ENCODE peak calls at places on chromosomes 12 and 14, in four cellular contexts. One of them, this sample, is unnamed.

GRCh38 chr14:96162265-96162664 is 42.4 kb upstream of the BDKRB2 start:
- DNase-seq in suprapubic skin: peak; percentile 15
- DNase-seq in body of pancreas: no peak
- DNase-seq in adrenal gland: no peak
- DNase-seq in this sample: peak; percentile 25

GRCh38 chr14:75578099-75578785 is at the start of gene FLVCR2:
- DNase-seq in suprapubic skin: peak; percentile 88
- DNase-seq in body of pancreas: peak; percentile 85
- DNase-seq in adrenal gland: peak; percentile 93
- DNase-seq in this sample: peak; percentile 91

GRCh38 chr14:90663680-90664079 is 152.6 kb downstream of the TTC7B start:
- DNase-seq in suprapubic skin: no peak
- DNase-seq in body of pancreas: no peak
- DNase-seq in adrenal gland: no peak
- DNase-seq in this sample: no peak

GRCh38 chr14:99273025-99273723 is 1.2 kb upstream of the BCL11B start:
- DNase-seq in suprapubic skin: peak; percentile 82
- DNase-seq in body of pancreas: no peak
- DNase-seq in adrenal gland: peak; percentile 38
- DNase-seq in this sample: peak; percentile 79

GRCh38 chr12:20757-21156 is 45.8 kb upstream of the IQSEC3 start:
- DNase-seq in suprapubic skin: peak; percentile 21
- DNase-seq in body of pancreas: no peak
- DNase-seq in adrenal gland: no peak
- DNase-seq in this sample: no peak

GRCh38 chr14:53148612-53149202 is 4.4 kb downstream of the DDHD1 start:
- DNase-seq in suprapubic skin: no peak
- DNase-seq in body of pancreas: no peak
- DNase-seq in adrenal gland: no peak
- DNase-seq in this sample: no peak

GRCh38 chr14:55957950-55958349 is 160.3 kb upstream of the PELI2 start:
- DNase-seq in suprapubic skin: no peak
- DNase-seq in body of pancreas: no peak
- DNase-seq in adrenal gland: no peak
- DNase-seq in this sample: no peak

GRCh38 chr12:92866418-92866817 is 62.7 kb downstream of the EEA1 start:
- DNase-seq in suprapubic skin: no peak
- DNase-seq in body of pancreas: no peak
- DNase-seq in adrenal gland: no peak
- DNase-seq in this sample: no peak

GRCh38 chr12:8951744-8952143 is 2.3 kb upstream of the M6PR start:
- DNase-seq in suprapubic skin: no peak
- DNase-seq in body of pancreas: no peak
- DNase-seq in adrenal gland: no peak
- DNase-seq in this sample: no peak

GRCh38 chr12:132556801-132557200 is 53.6 kb downstream of the LRCOL1 start:
- DNase-seq in suprapubic skin: no peak
- DNase-seq in body of pancreas: no peak
- DNase-seq in adrenal gland: no peak
- DNase-seq in this sample: no peak

GRCh38 chr14:63650336-63650952 is 8.8 kb upstream of the WDR89 start:
- DNase-seq in suprapubic skin: no peak
- DNase-seq in body of pancreas: peak; percentile 68
- DNase-seq in adrenal gland: no peak
- DNase-seq in this sample: no peak

GRCh38 chr12:116434155-116435065 is 124.8 kb upstream of the MAP1LC3B2 start:
- DNase-seq in suprapubic skin: peak; percentile 93
- DNase-seq in body of pancreas: peak; percentile 76
- DNase-seq in adrenal gland: peak; percentile 65
- DNase-seq in this sample: peak; percentile 62

GRCh38 chr12:84986586-84986985 is 49.5 kb downstream of the TSPAN19 start:
- DNase-seq in suprapubic skin: no peak
- DNase-seq in body of pancreas: no peak
- DNase-seq in adrenal gland: no peak
- DNase-seq in this sample: no peak

GRCh38 chr12:21962236-21962635 is 21.0 kb upstream of the ABCC9 start:
- DNase-seq in suprapubic skin: no peak
- DNase-seq in body of pancreas: no peak
- DNase-seq in adrenal gland: no peak
- DNase-seq in this sample: no peak

GRCh38 chr12:107435520-107435919 is 250.1 kb upstream of the PWP1 start:
- DNase-seq in suprapubic skin: no peak
- DNase-seq in body of pancreas: no peak
- DNase-seq in adrenal gland: no peak
- DNase-seq in this sample: no peak

GRCh38 chr12:108575199-108575912 is 13.0 kb downstream of the ISCU start:
- DNase-seq in suprapubic skin: no peak
- DNase-seq in body of pancreas: no peak
- DNase-seq in adrenal gland: no peak
- DNase-seq in this sample: peak; percentile 13

GRCh38 chr12:79983492-79983891 is 48.6 kb upstream of the PPP1R12A start:
- DNase-seq in suprapubic skin: no peak
- DNase-seq in body of pancreas: no peak
- DNase-seq in adrenal gland: no peak
- DNase-seq in this sample: no peak

GRCh38 chr14:101123639-101124525 is 220.4 kb upstream of the RTL1 start:
- DNase-seq in suprapubic skin: no peak
- DNase-seq in body of pancreas: no peak
- DNase-seq in adrenal gland: no peak
- DNase-seq in this sample: peak; percentile 29

GRCh38 chr14:24364841-24365240 is 3.1 kb upstream of the NFATC4 start:
- DNase-seq in suprapubic skin: no peak
- DNase-seq in body of pancreas: no peak
- DNase-seq in adrenal gland: no peak
- DNase-seq in this sample: no peak

GRCh38 chr12:5063149-5063548 is 19.5 kb downstream of the KCNA5 start:
- DNase-seq in suprapubic skin: no peak
- DNase-seq in body of pancreas: no peak
- DNase-seq in adrenal gland: no peak
- DNase-seq in this sample: no peak

GRCh38 chr12:34341362-34341733 is 319.1 kb downstream of the ALG10 start:
- DNase-seq in suprapubic skin: no peak
- DNase-seq in body of pancreas: no peak
- DNase-seq in adrenal gland: no peak
- DNase-seq in this sample: no peak

GRCh38 chr12:34343766-34344165 is 321.5 kb downstream of the ALG10 start:
- DNase-seq in suprapubic skin: no peak
- DNase-seq in body of pancreas: no peak
- DNase-seq in adrenal gland: no peak
- DNase-seq in this sample: no peak

GRCh38 chr12:34342048-34342447 is 319.8 kb downstream of the ALG10 start:
- DNase-seq in suprapubic skin: no peak
- DNase-seq in body of pancreas: no peak
- DNase-seq in adrenal gland: no peak
- DNase-seq in this sample: no peak

GRCh38 chr12:34344851-34345522 is 322.7 kb downstream of the ALG10 start:
- DNase-seq in suprapubic skin: no peak
- DNase-seq in body of pancreas: no peak
- DNase-seq in adrenal gland: no peak
- DNase-seq in this sample: no peak

GRCh38 chr12:34343345-34343744 is 321.0 kb downstream of the ALG10 start:
- DNase-seq in suprapubic skin: no peak
- DNase-seq in body of pancreas: no peak
- DNase-seq in adrenal gland: no peak
- DNase-seq in this sample: no peak
- H3K9me3 ChIP-seq in suprapubic skin: peaks cover 36% of the 10 kb centered on the region
- H3K9me3 ChIP-seq in body of pancreas: peaks cover 19% of the 10 kb centered on the region
- H3K9me3 ChIP-seq in adrenal gland: no peaks in the 10 kb centered on the region
- H3K9me3 ChIP-seq in this sample: peaks cover 39% of the 10 kb centered on the region

DNA sequence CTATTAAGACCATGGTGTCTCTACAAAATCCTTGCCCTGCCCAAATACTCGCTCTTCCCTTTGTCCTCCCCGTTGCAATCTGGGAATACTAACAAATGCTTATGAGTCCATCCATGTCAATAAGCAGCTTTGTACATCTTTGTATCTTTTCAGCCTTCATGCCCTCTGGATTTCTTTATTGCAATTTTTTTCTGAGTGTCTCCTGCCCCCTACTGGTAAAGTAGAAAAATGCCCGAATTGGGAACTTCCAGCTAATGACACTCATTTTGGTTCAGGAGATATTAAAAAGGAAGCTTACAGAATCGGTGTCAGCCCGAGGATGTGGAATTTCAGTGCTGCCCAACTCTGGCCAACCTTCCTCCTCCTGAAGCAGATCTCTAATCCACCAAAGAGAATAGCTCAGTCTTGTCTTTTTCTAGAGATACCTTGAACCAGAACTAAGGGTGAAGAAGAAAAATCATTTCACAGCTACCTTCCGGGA is 46.0 kb downstream of the SH2B3 start:
- DNase-seq in suprapubic skin: no peak
- DNase-seq in body of pancreas: no peak
- DNase-seq in adrenal gland: peak; percentile 10
- DNase-seq in this sample: no peak
- TF ChIP-seq POLR2A in suprapubic skin: no peak
- TF ChIP-seq POLR2A in body of pancreas: no peak
- TF ChIP-seq POLR2A in adrenal gland: no peak
- TF ChIP-seq POLR2A in this sample: no peak

GRCh38 chr14:105690671-105691070 is 164.3 kb downstream of the TMEM121 start:
- DNase-seq in suprapubic skin: no peak
- DNase-seq in body of pancreas: no peak
- DNase-seq in adrenal gland: no peak
- DNase-seq in this sample: no peak
- H3K9me3 ChIP-seq in suprapubic skin: no peaks in the 10 kb centered on the region
- H3K9me3 ChIP-seq in body of pancreas: no peaks in the 10 kb centered on the region
- H3K9me3 ChIP-seq in adrenal gland: no peaks in the 10 kb centered on the region
- H3K9me3 ChIP-seq in this sample: no peaks in the 10 kb centered on the region

GRCh38 chr12:63846249-63846967 is 1.9 kb downstream of the SRGAP1 start:
- DNase-seq in suprapubic skin: no peak
- DNase-seq in body of pancreas: peak; percentile 34
- DNase-seq in adrenal gland: no peak
- DNase-seq in this sample: no peak

GRCh38 chr12:63841611-63842010 is 2.9 kb upstream of the SRGAP1 start:
- DNase-seq in suprapubic skin: no peak
- DNase-seq in body of pancreas: no peak
- DNase-seq in adrenal gland: no peak
- DNase-seq in this sample: no peak

GRCh38 chr12:63843613-63844390 is 698 bp upstream of the SRGAP1 start:
- DNase-seq in suprapubic skin: peak; percentile 91
- DNase-seq in body of pancreas: peak; percentile 94
- DNase-seq in adrenal gland: peak; percentile 93
- DNase-seq in this sample: peak; percentile 94

GRCh38 chr12:63845726-63846125 is 1.2 kb downstream of the SRGAP1 start:
- DNase-seq in suprapubic skin: no peak
- DNase-seq in body of pancreas: no peak
- DNase-seq in adrenal gland: no peak
- DNase-seq in this sample: no peak

GRCh38 chr12:63844391-63845341 is at the start of gene SRGAP1:
- DNase-seq in suprapubic skin: peak; percentile 83
- DNase-seq in body of pancreas: peak; percentile 71
- DNase-seq in adrenal gland: peak; percentile 73
- DNase-seq in this sample: no peak
- TF ChIP-seq POLR2A in suprapubic skin: no peak
- TF ChIP-seq POLR2A in body of pancreas: no peak
- TF ChIP-seq POLR2A in adrenal gland: no peak
- TF ChIP-seq POLR2A in this sample: no peak

DNA sequence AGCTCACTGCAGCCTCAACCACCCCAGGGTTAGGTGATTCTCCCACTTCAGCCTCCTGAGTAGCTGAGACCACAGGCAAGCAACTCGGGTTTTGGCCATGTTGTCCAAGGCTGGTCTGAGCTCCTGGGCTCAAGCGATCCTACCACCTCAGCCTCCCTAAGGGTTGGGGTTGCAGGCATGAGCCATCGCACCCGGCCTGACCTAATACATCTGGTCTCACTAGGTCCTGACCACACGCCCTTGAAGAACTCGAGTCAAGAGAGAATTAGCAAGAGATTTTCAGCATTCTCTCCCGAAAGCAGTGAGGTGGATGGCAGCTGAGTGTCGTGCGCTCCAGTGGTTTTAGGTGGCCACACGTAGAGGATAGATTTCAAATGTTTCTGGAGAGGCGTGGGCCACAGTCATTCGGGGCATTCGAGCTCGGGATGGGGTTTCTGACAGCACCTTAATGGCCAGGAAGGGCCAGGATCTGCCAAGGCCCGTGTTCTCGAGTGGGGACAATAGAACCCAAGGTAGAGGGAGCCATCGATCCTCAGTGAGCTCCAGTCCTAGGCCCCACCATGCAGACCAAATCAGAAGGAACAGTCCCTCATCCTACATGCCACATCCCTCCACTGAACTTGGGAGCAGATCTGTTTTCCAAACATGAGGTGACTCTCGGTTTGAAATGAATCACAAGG is 193.1 kb downstream of the ALG10 start:
- DNase-seq in suprapubic skin: no peak
- DNase-seq in body of pancreas: no peak
- DNase-seq in adrenal gland: no peak
- DNase-seq in this sample: no peak
- H3K9me3 ChIP-seq in suprapubic skin: no peaks in the 10 kb centered on the region
- H3K9me3 ChIP-seq in body of pancreas: no peaks in the 10 kb centered on the region
- H3K9me3 ChIP-seq in adrenal gland: no peaks in the 10 kb centered on the region
- H3K9me3 ChIP-seq in this sample: no peaks in the 10 kb centered on the region

DNA sequence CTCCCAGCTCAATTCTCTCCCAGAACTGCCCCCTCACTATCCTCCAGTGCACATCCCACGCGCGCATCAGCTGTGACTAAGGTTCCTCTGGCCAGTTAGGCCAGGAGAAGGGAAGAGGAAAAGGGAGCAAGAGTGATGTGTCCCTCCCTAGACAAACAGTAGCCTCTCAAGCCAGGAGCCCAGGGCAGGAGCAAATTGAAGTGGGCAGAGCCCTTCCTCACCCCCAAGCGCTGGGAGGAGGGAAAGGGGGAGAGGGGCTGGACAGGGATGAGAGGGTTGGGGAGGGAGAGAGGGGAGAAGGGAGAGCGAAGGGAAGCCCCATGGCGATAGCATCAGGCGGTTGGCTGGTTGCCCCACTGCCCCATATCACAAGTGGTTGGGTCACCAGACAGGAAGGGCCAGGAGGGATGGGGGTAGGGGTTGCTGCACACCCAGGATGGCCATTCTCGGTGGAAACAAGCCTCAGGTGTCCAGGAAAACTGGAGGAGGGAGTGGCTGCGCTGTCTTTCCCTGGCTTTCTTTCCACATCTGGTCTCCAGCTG is 1.1 kb downstream of the CD63 start:
- DNase-seq in suprapubic skin: peak; percentile 86
- DNase-seq in body of pancreas: peak; percentile 84
- DNase-seq in adrenal gland: peak; percentile 87
- DNase-seq in this sample: peak; percentile 70
- TF ChIP-seq POLR2A in suprapubic skin: no peak
- TF ChIP-seq POLR2A in body of pancreas: no peak
- TF ChIP-seq POLR2A in adrenal gland: no peak
- TF ChIP-seq POLR2A in this sample: no peak

GRCh38 chr14:29240046-29240445 is 473.5 kb downstream of the FOXG1 start:
- DNase-seq in suprapubic skin: no peak
- DNase-seq in body of pancreas: no peak
- DNase-seq in adrenal gland: no peak
- DNase-seq in this sample: no peak

GRCh38 chr14:29236848-29237247 is 470.3 kb downstream of the FOXG1 start:
- DNase-seq in suprapubic skin: no peak
- DNase-seq in body of pancreas: no peak
- DNase-seq in adrenal gland: no peak
- DNase-seq in this sample: no peak

GRCh38 chr14:29243355-29243754 is 476.8 kb downstream of the FOXG1 start:
- DNase-seq in suprapubic skin: no peak
- DNase-seq in body of pancreas: no peak
- DNase-seq in adrenal gland: no peak
- DNase-seq in this sample: no peak

GRCh38 chr14:29242755-29243340 is 476.3 kb downstream of the FOXG1 start:
- DNase-seq in suprapubic skin: no peak
- DNase-seq in body of pancreas: no peak
- DNase-seq in adrenal gland: no peak
- DNase-seq in this sample: no peak
- H3K9me3 ChIP-seq in suprapubic skin: no peaks in the 10 kb centered on the region
- H3K9me3 ChIP-seq in body of pancreas: no peaks in the 10 kb centered on the region
- H3K9me3 ChIP-seq in adrenal gland: no peaks in the 10 kb centered on the region
- H3K9me3 ChIP-seq in this sample: no peaks in the 10 kb centered on the region